ENCODE peak calls at places on chromosomes 1 and 21, in six cellular contexts. K, L, E, M, D and P are unnamed samples.
A peak's percentile ranks its signal among the peaks of the same experiment; 100 is the strongest.

GRCh38 chr21:37849703-37850102 is 66.6 kb downstream of the KCNJ6 start:
- DNase-seq in K (no peak), L (no peak), E (no peak), M (no peak), D (no peak), P (no peak)

GRCh38 chr1:36183309-36183856 is 27.4 kb downstream of the MAP7D1 start:
- DNase-seq in K (no peak), L (no peak), E (no peak), M (no peak), D (no peak), P (no peak)

GRCh38 chr1:235874226-235874625 is 7.5 kb upstream of the LYST start:
- DNase-seq in K (no peak), L (no peak), E (no peak), M (no peak), D (no peak), P (no peak)

GRCh38 chr1:59431566-59432294 is 134.8 kb downstream of the FGGY start:
- DNase-seq in K (no peak), L (no peak), E (no peak), M (no peak), D (no peak), P (no peak)

GRCh38 chr1:48214820-48215219 is 7.7 kb upstream of the SLC5A9 start:
- DNase-seq in K (no peak), L (no peak), E (no peak), M (no peak), D (no peak), P (no peak)

GRCh38 chr1:39980555-39981313 is 25.8 kb downstream of the MFSD2A start:
- DNase-seq in K (no peak), L (no peak), E (no peak), M (no peak), D (no peak), P (no peak)

GRCh38 chr1:102099916-102100315 is 103.2 kb upstream of the OLFM3 start:
- DNase-seq in K (no peak), L (no peak), E (no peak), M (no peak), D (no peak), P (no peak)

GRCh38 chr21:17139696-17140095 is 373.1 kb upstream of the CXADR start:
- DNase-seq in K (no peak), L (no peak), E (no peak), M (peak; percentile 6), D (no peak), P (no peak)

GRCh38 chr1:66265796-66266195 is 268.2 kb upstream of the SGIP1 start:
- DNase-seq in K (no peak), L (no peak), E (peak; percentile 37), M (peak; percentile 48), D (no peak), P (no peak)

GRCh38 chr1:11942280-11942679 is 7.8 kb downstream of the PLOD1 start:
- DNase-seq in K (no peak), L (no peak), E (no peak), M (no peak), D (no peak), P (no peak)

GRCh38 chr1:229344937-229345684 is 2.3 kb upstream of the CCSAP start:
- DNase-seq in K (no peak), L (no peak), E (no peak), M (no peak), D (no peak), P (no peak)

GRCh38 chr1:89632213-89633102 is 462 bp upstream of the LRRC8C start:
- DNase-seq in K (peak; percentile 84), L (peak; percentile 89), E (peak; percentile 69), M (peak; percentile 68), D (peak; percentile 84), P (peak; percentile 78)

GRCh38 chr1:81757398-81758020 is 43.2 kb upstream of the ADGRL2 start:
- DNase-seq in K (no peak), L (no peak), E (no peak), M (no peak), D (no peak), P (no peak)

GRCh38 chr1:159786966-159787365 is 6.2 kb downstream of the DUSP23 start:
- DNase-seq in K (no peak), L (no peak), E (no peak), M (no peak), D (no peak), P (no peak)

GRCh38 chr1:168582690-168583325 is 6.4 kb downstream of the XCL1 start:
- DNase-seq in K (no peak), L (no peak), E (no peak), M (no peak), D (no peak), P (no peak)

GRCh38 chr1:245771521-245772281 is 616.9 kb downstream of the KIF26B start:
- DNase-seq in K (no peak), L (no peak), E (peak; percentile 8), M (no peak), D (no peak), P (no peak)

GRCh38 chr1:32872189-32872898 is 1.6 kb upstream of the FNDC5 start:
- DNase-seq in K (peak; percentile 53), L (peak; percentile 59), E (peak; percentile 28), M (peak; percentile 51), D (peak; percentile 44), P (peak; percentile 58)

GRCh38 chr1:21124846-21125245 is 51.9 kb downstream of the EIF4G3 start:
- DNase-seq in K (no peak), L (no peak), E (no peak), M (no peak), D (no peak), P (no peak)

GRCh38 chr1:25676488-25676887 is 59.9 kb downstream of the MAN1C1 start:
- DNase-seq in K (no peak), L (no peak), E (no peak), M (peak; percentile 1), D (no peak), P (no peak)

GRCh38 chr1:116628448-116628847 is 39.1 kb downstream of the IGSF3 start:
- DNase-seq in K (no peak), L (no peak), E (no peak), M (no peak), D (no peak), P (no peak)